ENCODE peak calls at places on chromosomes 7 and 10, in five cellular contexts. M is GM12878, W is HCT116, E is SK-N-SH, L is HepG2. N is an unnamed sample.

GRCh38 chr7:142865766-142866165 is 10.9 kb downstream of the EPHB6 start:
- DNase-seq in W (no peak), M (no peak), L (no peak), E (peak), N (no peak)

GRCh38 chr7:139034336-139034735 is 1.5 kb downstream of the ZC3HAV1L start:
- DNase-seq in L (no peak), M (no peak), W (no peak), E (no peak), N (no peak)

GRCh38 chr10:30534465-30535144 is 94.9 kb downstream of the LYZL2 start:
- DNase-seq in W (peak), L (peak), M (no peak), E (peak), N (peak)

GRCh38 chr7:35038340-35038738 is 1.1 kb upstream of the DPY19L1 start:
- DNase-seq in M (no peak), W (no peak), L (no peak), E (no peak), N (no peak)

GRCh38 chr10:30422981-30423654 is 10.9 kb upstream of the MAP3K8 start:
- DNase-seq in M (no peak), E (no peak), W (no peak), L (peak), N (peak)

GRCh38 chr10:110226926-110227641 is 19.7 kb downstream of the MXI1 start:
- DNase-seq in L (no peak), M (no peak), W (peak), E (no peak), N (peak)

GRCh38 chr7:118305686-118306085 is 81.2 kb downstream of the ANKRD7 start:
- DNase-seq in M (no peak), W (no peak), L (no peak), E (no peak), N (no peak)

GRCh38 chr10:93415693-93416092 is 66.4 kb downstream of the MYOF start:
- DNase-seq in M (no peak), W (no peak), E (no peak), L (no peak), N (no peak)

GRCh38 chr10:126243976-126244375 is 144.3 kb downstream of the ADAM12 start:
- DNase-seq in W (no peak), E (no peak), L (no peak), M (no peak), N (no peak)

GRCh38 chr7:133121175-133121844 is 39.4 kb upstream of the CHCHD3 start:
- DNase-seq in L (no peak), M (no peak), E (peak), W (no peak), N (no peak)

GRCh38 chr7:101696-102376 is 90.5 kb upstream of the FAM20C start:
- DNase-seq in L (no peak), E (no peak), M (no peak), W (no peak), N (no peak)

GRCh38 chr7:70098133-70098561 is 499.9 kb downstream of the AUTS2 start:
- DNase-seq in E (no peak), M (no peak), L (no peak), W (no peak), N (no peak)

GRCh38 chr7:28904539-28905143 is 53.5 kb downstream of the TRIL start:
- DNase-seq in M (no peak), W (no peak), E (peak), L (no peak), N (no peak)

GRCh38 chr10:59687657-59688056 is 22.0 kb downstream of the SLC16A9 start:
- DNase-seq in L (no peak), M (no peak), W (no peak), E (no peak), N (no peak)

GRCh38 chr7:134865001-134865845 is 85.8 kb downstream of the CALD1 start:
- DNase-seq in E (no peak), W (no peak), L (no peak), M (peak), N (peak)

GRCh38 chr10:132922872-132923271 is 19.5 kb downstream of the CFAP46 start:
- DNase-seq in E (no peak), M (no peak), W (no peak), L (no peak), N (no peak)

DNA sequence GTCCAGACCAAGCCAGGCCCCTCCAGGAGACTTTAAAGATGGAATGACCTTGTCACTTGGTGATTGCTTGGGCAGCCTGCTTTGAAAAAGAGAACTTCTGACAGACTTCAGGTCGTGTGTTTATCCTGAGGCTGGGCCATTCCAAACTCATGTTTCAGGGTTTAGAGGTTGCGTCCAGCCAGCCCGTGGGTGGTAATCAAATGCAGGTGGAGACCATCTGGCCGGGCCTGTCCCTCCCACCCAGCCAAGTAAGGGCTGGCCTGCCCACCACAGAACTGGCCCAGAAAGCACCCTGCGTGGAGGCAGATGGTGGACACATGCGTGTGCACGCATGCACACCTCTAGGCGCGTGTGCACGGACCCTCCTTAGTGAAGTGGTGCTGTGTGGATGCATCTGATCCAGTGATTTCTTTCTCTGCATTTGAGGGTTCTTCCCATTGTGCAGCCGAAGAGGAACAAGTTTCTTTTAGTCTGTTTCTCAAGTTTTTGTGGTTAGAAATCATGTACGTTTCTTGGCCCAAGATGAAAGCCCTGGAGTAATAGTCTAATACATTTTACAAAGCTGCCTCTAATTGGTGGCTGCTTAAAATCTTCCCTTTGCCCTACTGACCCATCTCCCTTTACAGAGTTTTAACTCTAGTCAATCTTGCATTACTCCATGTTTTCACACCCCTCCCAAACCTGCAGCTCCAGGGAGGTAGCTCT is 43.0 kb downstream of the SUFU start:
- DNase-seq in L (no peak), W (no peak), M (no peak), E (peak), N (no peak)
- H3K4me3 ChIP-seq in L (no peak), W (no peak), M (no peak), E (no peak), N (no peak)

GRCh38 chr10:77888356-77888703 is 38.2 kb downstream of the DLG5 start:
- DNase-seq in M (no peak), W (no peak), E (no peak), L (no peak), N (no peak)

GRCh38 chr10:77886795-77887355 is 39.7 kb downstream of the DLG5 start:
- DNase-seq in L (no peak), E (no peak), M (no peak), W (no peak), N (no peak)

GRCh38 chr10:77890097-77890496 is 36.5 kb downstream of the DLG5 start:
- DNase-seq in L (no peak), W (peak), E (no peak), M (no peak), N (peak)

GRCh38 chr10:77887631-77888355 is 38.8 kb downstream of the DLG5 start:
- DNase-seq in L (peak), M (no peak), E (no peak), W (no peak), N (no peak)

DNA sequence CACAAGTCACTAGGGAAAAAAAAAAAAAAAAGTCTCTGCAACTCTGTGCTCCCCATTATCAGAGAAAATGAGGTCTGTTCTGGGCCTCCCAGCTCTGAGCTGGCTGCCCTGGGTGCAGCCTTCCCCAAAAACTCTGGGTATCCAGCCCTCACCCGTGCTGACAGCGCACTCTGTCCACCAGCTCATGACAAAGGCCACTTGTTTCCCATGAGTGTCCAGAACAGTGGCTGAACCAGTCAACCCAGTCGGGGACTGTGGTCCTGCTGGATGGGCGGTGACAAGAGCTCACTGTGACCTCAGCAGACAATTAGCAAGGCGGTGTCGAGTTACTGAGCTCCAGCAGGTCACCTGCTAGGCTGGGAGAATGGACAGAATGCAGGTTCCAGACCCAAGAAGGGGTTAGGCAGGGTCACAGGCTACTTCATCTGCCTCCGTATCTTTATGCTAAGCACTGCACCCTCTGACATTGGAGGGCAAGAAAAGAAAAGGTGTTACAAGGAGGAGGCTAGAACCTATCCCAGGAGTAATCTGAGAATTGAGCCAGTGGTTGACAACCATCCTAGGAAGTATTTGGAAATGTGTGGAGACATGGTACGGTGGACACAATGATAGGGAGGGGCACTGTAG is 37.2 kb downstream of the DLG5 start:
- DNase-seq in E (no peak), L (peak), W (peak), M (no peak), N (peak)
- TF ChIP-seq POLR2AphosphoS5 in E (no peak), L (peak), W (peak), M (no peak), N (no peak)

GRCh38 chr7:44608916-44609648 is 2.7 kb downstream of the OGDH start:
- DNase-seq in M (no peak), L (no peak), E (no peak), W (no peak), N (peak)
- H3K4me2 ChIP-seq in M (peak), L (no peak), E (no peak), W (peak), N (no peak)

GRCh38 chr7:155204744-155205367 is 92.8 kb upstream of the INSIG1 start:
- DNase-seq in E (no peak), M (no peak), W (no peak), L (no peak), N (no peak)
- H3K4me3 ChIP-seq in E (no peak), M (no peak), W (peak), L (no peak), N (no peak)

GRCh38 chr7:114922151-114922651 is 307 bp downstream of the MDFIC start:
- DNase-seq in W (no peak), L (no peak), E (peak), M (no peak), N (peak)
- TF ChIP-seq POLR2AphosphoS5 in W (no peak), L (no peak), E (no peak), M (peak), N (peak)

DNA sequence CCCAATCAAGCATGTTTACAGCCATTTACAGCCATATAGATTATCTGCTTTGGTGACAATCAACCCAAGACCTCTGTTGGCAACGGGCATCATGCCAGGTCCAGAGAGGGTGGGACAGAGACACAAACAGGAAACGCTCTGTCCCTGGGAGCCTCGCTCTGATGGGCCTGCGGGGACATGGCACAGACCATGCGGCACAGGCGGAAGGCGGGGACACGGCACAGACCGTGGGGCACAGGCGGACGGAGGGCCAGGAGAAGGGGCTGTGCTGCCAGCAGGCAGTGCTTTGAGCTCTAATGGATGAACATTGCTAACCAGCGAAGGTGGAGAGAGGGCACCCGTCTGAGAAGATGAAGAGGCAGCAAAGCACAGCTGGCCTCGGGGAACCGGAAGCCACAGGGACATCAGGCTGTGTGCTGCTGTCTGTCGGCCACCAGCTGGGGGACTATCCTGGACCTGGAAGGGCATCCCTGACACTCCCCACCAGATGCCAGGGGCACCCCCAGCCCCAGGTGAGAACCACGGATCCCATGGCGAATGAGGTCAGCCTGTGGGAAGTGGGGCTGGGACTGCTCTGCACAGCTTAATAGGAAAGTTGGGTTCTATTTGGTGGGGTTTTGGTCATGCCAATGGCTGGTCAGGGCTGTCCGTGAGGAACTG is 61.0 kb downstream of the DIP2C start:
- DNase-seq in L (no peak), M (no peak), W (no peak), E (peak), N (no peak)
- H3K4me2 ChIP-seq in L (no peak), M (no peak), W (no peak), E (no peak), N (no peak)

DNA sequence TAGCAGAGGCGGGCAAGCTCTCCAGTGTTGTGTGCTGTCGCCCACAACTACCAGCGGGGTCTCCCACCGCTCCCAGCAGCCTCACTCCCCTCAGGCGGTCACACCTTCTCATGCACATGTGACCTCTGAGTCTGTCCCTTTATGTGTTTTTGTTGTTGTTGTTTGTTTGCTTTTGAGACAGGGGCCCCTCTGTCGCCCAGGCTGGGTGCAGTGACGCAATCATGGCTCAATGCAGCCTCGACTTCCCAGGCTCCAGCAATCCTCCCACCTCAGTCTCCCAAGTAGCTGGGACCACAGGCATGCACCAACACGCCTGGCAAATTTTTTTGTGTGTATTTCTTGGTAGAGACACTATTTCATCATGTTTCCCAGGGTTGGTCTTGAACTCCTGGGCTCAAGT is 1.5 kb downstream of the CPSF4 start:
- DNase-seq in E (no peak), M (no peak), W (no peak), L (no peak), N (peak)
- H3K4me3 ChIP-seq in E (peak), M (peak), W (peak), L (peak), N (peak)

GRCh38 chr7:115010436-115010810 is 88.5 kb downstream of the MDFIC start:
- DNase-seq in E (no peak), W (no peak), L (no peak), M (no peak), N (no peak)

GRCh38 chr7:115008465-115009114 is 86.7 kb downstream of the MDFIC start:
- DNase-seq in E (no peak), M (no peak), L (no peak), W (no peak), N (no peak)

GRCh38 chr7:115007751-115008150 is 85.9 kb downstream of the MDFIC start:
- DNase-seq in M (no peak), E (no peak), L (no peak), W (no peak), N (no peak)

GRCh38 chr7:115009139-115009538 is 87.2 kb downstream of the MDFIC start:
- DNase-seq in W (no peak), L (no peak), M (no peak), E (no peak), N (no peak)

GRCh38 chr7:115009736-115010435 is 88.0 kb downstream of the MDFIC start:
- DNase-seq in M (no peak), L (no peak), W (no peak), E (no peak), N (no peak)
- TF ChIP-seq POLR2AphosphoS5 in M (no peak), L (no peak), W (no peak), E (no peak), N (no peak)

DNA sequence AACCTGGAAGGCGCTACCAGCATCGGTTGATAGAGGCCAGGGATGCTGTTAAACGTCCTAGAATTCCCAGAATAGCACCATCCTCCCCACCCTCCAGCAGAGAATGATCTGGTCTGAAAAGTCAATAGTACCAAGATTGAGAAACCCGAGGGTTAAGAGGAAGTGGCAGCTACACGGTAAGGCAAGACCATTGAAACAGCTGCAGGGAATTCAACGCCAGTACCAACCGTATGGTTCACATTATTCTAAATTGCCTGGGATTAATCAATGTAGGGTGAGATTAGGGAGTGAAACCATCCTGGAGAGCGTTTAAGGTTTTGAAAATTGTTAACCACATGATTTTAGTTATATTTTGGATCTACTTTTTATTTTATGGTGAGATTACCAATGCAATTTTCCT is 352.2 kb downstream of the PRPF18 start:
- DNase-seq in E (no peak), W (no peak), L (no peak), M (no peak), N (no peak)
- H3K4me2 ChIP-seq in E (peak), W (no peak), L (no peak), M (no peak), N (no peak)

N was measured in GM23338.